ENCODE peak calls at places on chromosomes 3 and 15, in nine cellular contexts. W, O, F, Z, R, N, B, P and E are unnamed samples.

GRCh38 chr3:162992741-162993140 is 1496.1 kb downstream of the OTOL1 start:
- DNase-seq in W (no peak), O (no peak), F (no peak), Z (no peak), R (no peak), N (no peak), B (no peak), P (no peak), E (no peak)

GRCh38 chr3:64687781-64688515 is at the start of gene ADAMTS9:
- DNase-seq in W (peak), O (peak), F (no peak), Z (no peak), R (no peak), N (peak), B (no peak), P (no peak), E (no peak)

GRCh38 chr15:47301481-47301880 is 415.8 kb upstream of the SEMA6D start:
- DNase-seq in W (no peak), O (no peak), F (no peak), Z (no peak), R (no peak), N (no peak), B (no peak), P (no peak), E (no peak)

GRCh38 chr3:12353796-12354505 is 65.1 kb downstream of the PPARG start:
- DNase-seq in W (no peak), O (no peak), F (no peak), Z (no peak), R (no peak), N (no peak), B (no peak), P (no peak), E (peak)

GRCh38 chr15:34754674-34755418 is at the start of gene GJD2:
- DNase-seq in W (no peak), O (peak), F (no peak), Z (no peak), R (no peak), N (no peak), B (peak), P (no peak), E (no peak)

GRCh38 chr3:16073218-16073617 is 101.3 kb upstream of the GALNT15 start:
- DNase-seq in W (no peak), O (no peak), F (no peak), Z (no peak), R (no peak), N (no peak), B (no peak), P (no peak), E (no peak)

GRCh38 chr3:8990266-8991215 is 27.3 kb upstream of the RAD18 start:
- DNase-seq in W (no peak), O (no peak), F (no peak), Z (no peak), R (no peak), N (no peak), B (no peak), P (no peak), E (no peak)

GRCh38 chr15:82312611-82313349 is 36.5 kb downstream of the GOLGA6L10 start:
- DNase-seq in W (no peak), O (no peak), F (no peak), Z (no peak), R (no peak), N (no peak), B (no peak), P (no peak), E (no peak)

GRCh38 chr15:91118796-91119590 is 18.9 kb downstream of the SV2B start:
- DNase-seq in W (no peak), O (no peak), F (no peak), Z (no peak), R (no peak), N (no peak), B (peak), P (no peak), E (no peak)

GRCh38 chr3:187944391-187945179 is 199.3 kb upstream of the BCL6 start:
- DNase-seq in W (no peak), O (no peak), F (no peak), Z (peak), R (no peak), N (no peak), B (no peak), P (no peak), E (no peak)

GRCh38 chr15:46946953-46947352 is 770.4 kb upstream of the SEMA6D start:
- DNase-seq in W (no peak), O (no peak), F (peak), Z (no peak), R (no peak), N (no peak), B (no peak), P (no peak), E (no peak)

GRCh38 chr15:40239671-40240618 is 1.1 kb downstream of the PAK6 start:
- DNase-seq in W (no peak), O (no peak), F (no peak), Z (no peak), R (no peak), N (no peak), B (peak), P (no peak), E (no peak)

GRCh38 chr15:91357011-91357410 is 257.0 kb downstream of the SV2B start:
- DNase-seq in W (no peak), O (no peak), F (no peak), Z (no peak), R (no peak), N (no peak), B (no peak), P (no peak), E (no peak)

GRCh38 chr3:167163580-167163979 is 216.5 kb downstream of the ZBBX start:
- DNase-seq in W (no peak), O (no peak), F (no peak), Z (no peak), R (no peak), N (no peak), B (no peak), P (no peak), E (no peak)

GRCh38 chr3:58657571-58658141 is 8.9 kb downstream of the FAM3D start:
- DNase-seq in W (no peak), O (no peak), F (no peak), Z (no peak), R (no peak), N (no peak), B (no peak), P (no peak), E (no peak)

GRCh38 chr15:99472416-99473145 is 93.2 kb upstream of the MEF2A start:
- DNase-seq in W (no peak), O (no peak), F (no peak), Z (no peak), R (no peak), N (no peak), B (no peak), P (no peak), E (no peak)

GRCh38 chr3:61936344-61936937 is 375.1 kb downstream of the PTPRG start:
- DNase-seq in W (no peak), O (no peak), F (no peak), Z (peak), R (no peak), N (no peak), B (no peak), P (no peak), E (peak)

GRCh38 chr3:160094562-160094961 is 105.9 kb downstream of the IL12A start:
- DNase-seq in W (no peak), O (no peak), F (no peak), Z (no peak), R (no peak), N (no peak), B (no peak), P (no peak), E (no peak)

GRCh38 chr3:152754303-152754702 is 80.6 kb upstream of the P2RY1 start:
- DNase-seq in W (no peak), O (no peak), F (no peak), Z (no peak), R (no peak), N (no peak), B (no peak), P (no peak), E (no peak)

GRCh38 chr3:134291300-134292254 is 40.9 kb upstream of the RYK start:
- DNase-seq in W (peak), O (peak), F (no peak), Z (no peak), R (no peak), N (peak), B (no peak), P (no peak), E (peak)

GRCh38 chr15:94061041-94061440 is 170.3 kb upstream of the MCTP2 start:
- DNase-seq in W (no peak), O (no peak), F (no peak), Z (no peak), R (no peak), N (no peak), B (no peak), P (no peak), E (no peak)

GRCh38 chr15:65032823-65033537 is 3.5 kb upstream of the MTFMT start:
- DNase-seq in W (peak), O (peak), F (peak), Z (peak), R (peak), N (peak), B (peak), P (no peak), E (peak)

GRCh38 chr3:6719999-6720398 is 140.9 kb upstream of the GRM7 start:
- DNase-seq in W (no peak), O (no peak), F (no peak), Z (no peak), R (no peak), N (no peak), B (no peak), P (no peak), E (no peak)

GRCh38 chr15:89794627-89795241 is 18.6 kb downstream of the MESP2 start:
- DNase-seq in W (no peak), O (no peak), F (no peak), Z (no peak), R (no peak), N (no peak), B (no peak), P (no peak), E (no peak)

GRCh38 chr3:127889461-127889863 is 25.6 kb upstream of the KBTBD12 start:
- DNase-seq in W (no peak), O (no peak), F (no peak), Z (no peak), R (no peak), N (no peak), B (no peak), P (no peak), E (no peak)

GRCh38 chr3:133441867-133442270 is 42.0 kb downstream of the BFSP2 start:
- DNase-seq in W (no peak), O (no peak), F (no peak), Z (no peak), R (no peak), N (no peak), B (no peak), P (no peak), E (peak)

GRCh38 chr3:113668015-113668414 is 28.4 kb downstream of the USF3 start:
- DNase-seq in W (no peak), O (no peak), F (no peak), Z (peak), R (no peak), N (no peak), B (no peak), P (no peak), E (no peak)

GRCh38 chr3:192869131-192870027 is 48.3 kb downstream of the MB21D2 start:
- DNase-seq in W (peak), O (no peak), F (no peak), Z (no peak), R (no peak), N (no peak), B (no peak), P (no peak), E (no peak)

GRCh38 chr3:126555795-126556636 is 2.7 kb downstream of the C3orf22 start:
- DNase-seq in W (no peak), O (no peak), F (no peak), Z (no peak), R (no peak), N (peak), B (no peak), P (no peak), E (no peak)

GRCh38 chr3:174126990-174127758 is 729.6 kb downstream of the NLGN1 start:
- DNase-seq in W (no peak), O (no peak), F (no peak), Z (no peak), R (no peak), N (no peak), B (no peak), P (no peak), E (no peak)

GRCh38 chr15:35289029-35289617 is 204.0 kb upstream of the NANOGP8 start:
- DNase-seq in W (no peak), O (peak), F (no peak), Z (peak), R (no peak), N (no peak), B (peak), P (no peak), E (peak)

GRCh38 chr3:158495503-158495902 is 75.5 kb upstream of the MLF1 start:
- DNase-seq in W (no peak), O (no peak), F (no peak), Z (no peak), R (no peak), N (no peak), B (no peak), P (no peak), E (no peak)